ENCODE peak calls at places on chromosome 20, in eight cellular contexts. Q is mammary epithelial cell, D is H9, C is mesendoderm, M is neuronal stem cell, H is SK-N-SH, N is HCT116, J is IMR-90. I is an unnamed sample. For H3K4me1, the result is how much of the 10 kb centered on the place peaks cover.

GRCh38 chr20:47051936-47052566 is 157.4 kb downstream of the EYA2 start:
- DNase-seq in Q (no peak), D (no peak), C (no peak), M (no peak), H (no peak), N (no peak), J (no peak), I (no peak)

GRCh38 chr20:54456423-54456822 is 19.0 kb upstream of the DOK5 start:
- DNase-seq in Q (no peak), D (no peak), C (no peak), M (no peak), H (no peak), N (no peak), J (no peak), I (no peak)

GRCh38 chr20:25308671-25309394 is 60.9 kb downstream of the PYGB start:
- DNase-seq in Q (no peak), D (no peak), C (no peak), M (no peak), H (no peak), N (peak), J (peak), I (peak)

GRCh38 chr20:46979603-46980241 is 85.1 kb downstream of the EYA2 start:
- DNase-seq in Q (no peak), D (no peak), C (no peak), M (no peak), H (no peak), N (no peak), J (no peak), I (no peak)

GRCh38 chr20:48667481-48667880 is 160.3 kb downstream of the PREX1 start:
- DNase-seq in Q (no peak), D (no peak), C (no peak), M (no peak), H (no peak), N (no peak), J (no peak), I (no peak)

GRCh38 chr20:51815383-51816076 is 13.2 kb upstream of the SALL4 start:
- DNase-seq in Q (no peak), D (no peak), C (no peak), M (no peak), H (no peak), N (no peak), J (no peak), I (no peak)

GRCh38 chr20:32971703-32972161 is 32.5 kb downstream of the SUN5 start:
- DNase-seq in Q (no peak), D (peak), C (no peak), M (no peak), H (no peak), N (no peak), J (no peak), I (no peak)

GRCh38 chr20:46031014-46031569 is 2.1 kb downstream of the SLC12A5 start:
- DNase-seq in Q (no peak), D (no peak), C (no peak), M (no peak), H (peak), N (no peak), J (no peak), I (no peak)

GRCh38 chr20:32828029-32828666 is 8.4 kb downstream of the MAPRE1 start:
- DNase-seq in Q (no peak), D (no peak), C (no peak), M (no peak), H (no peak), N (no peak), J (peak), I (no peak)

GRCh38 chr20:46694484-46694883 is 5.2 kb upstream of the TP53RK start:
- DNase-seq in Q (no peak), D (no peak), C (peak), M (no peak), H (no peak), N (no peak), J (peak), I (peak)

GRCh38 chr20:12575352-12576095 is 433.2 kb upstream of the SPTLC3 start:
- DNase-seq in Q (peak), D (no peak), C (peak), M (no peak), H (no peak), N (no peak), J (no peak), I (no peak)

GRCh38 chr20:31569163-31570020 is 35.7 kb upstream of the ID1 start:
- DNase-seq in Q (peak), D (peak), C (peak), M (no peak), H (peak), N (no peak), J (peak), I (peak)

GRCh38 chr20:38926934-38927616 is 858 bp downstream of the FAM83D start:
- DNase-seq in Q (peak), D (no peak), C (peak), M (no peak), H (no peak), N (no peak), J (peak), I (peak)

GRCh38 chr20:39813190-39813829 is 851.2 kb downstream of the DHX35 start:
- DNase-seq in Q (no peak), D (no peak), C (no peak), M (no peak), H (no peak), N (no peak), J (no peak), I (no peak)

GRCh38 chr20:2817891-2818595 is 1.9 kb downstream of the TMEM239 start:
- DNase-seq in Q (no peak), D (no peak), C (no peak), M (no peak), H (peak), N (no peak), J (no peak), I (peak)

GRCh38 chr20:63536997-63537524 is at the start of gene PTK6:
- DNase-seq in Q (no peak), D (no peak), C (no peak), M (no peak), H (no peak), N (no peak), J (no peak), I (no peak)

GRCh38 chr20:51495921-51496545 is 46.5 kb downstream of the NFATC2 start:
- DNase-seq in Q (no peak), D (no peak), C (no peak), M (no peak), H (no peak), N (no peak), J (no peak), I (peak)

GRCh38 chr20:21808863-21809664 is 103.6 kb downstream of the PAX1 start:
- DNase-seq in Q (no peak), D (peak), C (peak), M (peak), H (peak), N (no peak), J (no peak), I (no peak)

GRCh38 chr20:63196756-63197470 is 19.0 kb downstream of the YTHDF1 start:
- DNase-seq in Q (no peak), D (no peak), C (no peak), M (no peak), H (no peak), N (no peak), J (no peak), I (no peak)

GRCh38 chr20:48722002-48722731 is 105.6 kb downstream of the PREX1 start:
- DNase-seq in Q (no peak), D (no peak), C (no peak), M (no peak), H (no peak), N (no peak), J (peak), I (peak)

GRCh38 chr20:64137598-64138031 is 26.6 kb upstream of the MYT1 start:
- DNase-seq in Q (no peak), D (no peak), C (no peak), M (no peak), H (peak), N (no peak), J (no peak), I (no peak)

GRCh38 chr20:2767768-2768631 is 32.4 kb downstream of the CPXM1 start:
- DNase-seq in Q (peak), D (no peak), C (no peak), M (no peak), H (peak), N (no peak), J (peak), I (peak)

GRCh38 chr20:6122873-6123649 is at the start of gene FERMT1:
- DNase-seq in Q (peak), D (peak), C (peak), M (peak), H (peak), N (peak), J (peak), I (peak)

GRCh38 chr20:50111120-50111828 is 1.7 kb downstream of the UBE2V1 start:
- DNase-seq in Q (peak), D (no peak), C (peak), M (no peak), H (no peak), N (no peak), J (peak), I (peak)

GRCh38 chr20:32965581-32966373 is 38.5 kb downstream of the SUN5 start:
- DNase-seq in Q (no peak), D (no peak), C (no peak), M (no peak), H (peak), N (no peak), J (no peak), I (no peak)

GRCh38 chr20:49435639-49436038 is 46.8 kb downstream of the KCNB1 start:
- DNase-seq in Q (no peak), D (peak), C (no peak), M (no peak), H (no peak), N (no peak), J (no peak), I (no peak)

GRCh38 chr20:6829510-6830116 is 62.1 kb downstream of the BMP2 start:
- DNase-seq in Q (peak), D (no peak), C (peak), M (no peak), H (no peak), N (no peak), J (peak), I (peak)

GRCh38 chr20:32563311-32564272 is 21.5 kb downstream of the NOL4L start:
- DNase-seq in Q (no peak), D (no peak), C (no peak), M (no peak), H (no peak), N (no peak), J (no peak), I (no peak)

DNA sequence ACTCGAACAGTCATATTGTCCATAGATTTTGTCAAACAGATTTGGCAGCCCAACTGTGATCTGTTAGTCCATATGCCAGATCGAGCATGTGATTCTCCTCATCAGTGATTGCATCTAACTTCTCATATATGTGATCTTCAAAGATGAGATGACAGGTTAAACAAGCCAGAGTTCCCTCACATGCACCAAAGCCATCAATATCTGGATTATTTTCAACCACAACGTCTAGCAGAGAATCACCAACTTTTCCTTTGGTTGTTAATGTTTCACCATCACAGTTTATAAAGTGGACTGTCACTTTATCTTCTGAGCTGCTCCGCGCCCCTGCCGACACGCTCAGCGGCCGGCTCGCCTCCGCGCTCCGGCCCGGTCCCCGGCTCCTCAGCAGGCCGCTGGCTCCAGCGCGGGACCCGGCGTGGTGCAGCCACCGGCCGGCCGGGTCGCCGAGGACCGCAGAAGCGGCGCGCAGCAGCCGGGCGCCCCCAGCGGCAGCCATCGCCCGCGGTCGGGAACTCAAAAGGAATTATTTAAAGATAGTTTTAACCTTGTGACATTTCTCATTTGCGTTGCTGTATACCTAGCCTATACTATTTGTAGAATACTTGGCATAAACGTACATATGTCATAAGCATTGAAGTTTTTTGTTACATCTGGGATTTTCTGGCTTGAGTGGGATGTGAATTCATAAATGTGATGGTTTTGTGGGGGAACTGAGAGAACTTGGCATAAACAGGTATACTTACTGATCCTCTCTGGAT is 40.1 kb upstream of the DYNLRB1 start:
- DNase-seq in Q (no peak), D (peak), C (no peak), M (no peak), H (peak), N (no peak), J (peak), I (peak)
- H3K9ac ChIP-seq in Q (peak), D (no peak), C (no peak), M (no peak), H (no peak), N (no peak), J (no peak), I (peak)

DNA sequence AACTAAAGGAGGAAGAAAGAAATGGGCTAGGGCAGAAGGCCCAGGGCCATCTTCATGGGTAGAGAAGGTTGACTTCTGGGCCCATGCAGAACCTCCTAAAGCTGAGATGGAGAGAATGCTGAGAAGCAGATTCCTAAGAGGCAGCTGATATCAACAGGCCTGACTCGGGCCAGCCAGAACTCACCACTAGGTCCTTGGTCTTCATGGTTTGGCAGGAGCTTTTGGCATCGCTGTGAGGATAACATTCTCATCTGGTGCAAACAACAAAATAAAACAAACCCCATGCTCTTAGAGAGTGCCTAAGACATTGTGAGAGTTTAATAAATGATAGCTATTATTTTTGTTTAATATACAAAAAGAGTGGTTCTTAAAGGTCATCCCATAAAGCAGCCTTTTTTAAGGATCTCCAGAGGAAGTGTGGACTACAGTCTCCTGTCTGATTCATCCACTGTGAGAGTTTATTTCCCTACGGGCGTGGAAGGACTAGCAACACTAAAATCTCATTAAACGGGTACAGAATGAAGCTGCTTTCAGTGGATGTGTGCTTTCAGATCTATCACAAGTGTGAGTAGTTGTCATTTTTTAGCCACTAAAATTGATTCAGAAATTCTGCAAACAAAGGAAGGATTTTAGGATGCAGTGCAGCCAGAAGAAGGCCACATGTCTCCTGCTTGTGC is 160.0 kb downstream of the PLCB4 start:
- DNase-seq in Q (no peak), D (no peak), C (no peak), M (no peak), H (no peak), N (no peak), J (no peak), I (no peak)
- H3K4me1 ChIP-seq in Q (under half), D (under half), C (under half), M (under half), H (under half), N (under half), J (under half), I (under half)

DNA sequence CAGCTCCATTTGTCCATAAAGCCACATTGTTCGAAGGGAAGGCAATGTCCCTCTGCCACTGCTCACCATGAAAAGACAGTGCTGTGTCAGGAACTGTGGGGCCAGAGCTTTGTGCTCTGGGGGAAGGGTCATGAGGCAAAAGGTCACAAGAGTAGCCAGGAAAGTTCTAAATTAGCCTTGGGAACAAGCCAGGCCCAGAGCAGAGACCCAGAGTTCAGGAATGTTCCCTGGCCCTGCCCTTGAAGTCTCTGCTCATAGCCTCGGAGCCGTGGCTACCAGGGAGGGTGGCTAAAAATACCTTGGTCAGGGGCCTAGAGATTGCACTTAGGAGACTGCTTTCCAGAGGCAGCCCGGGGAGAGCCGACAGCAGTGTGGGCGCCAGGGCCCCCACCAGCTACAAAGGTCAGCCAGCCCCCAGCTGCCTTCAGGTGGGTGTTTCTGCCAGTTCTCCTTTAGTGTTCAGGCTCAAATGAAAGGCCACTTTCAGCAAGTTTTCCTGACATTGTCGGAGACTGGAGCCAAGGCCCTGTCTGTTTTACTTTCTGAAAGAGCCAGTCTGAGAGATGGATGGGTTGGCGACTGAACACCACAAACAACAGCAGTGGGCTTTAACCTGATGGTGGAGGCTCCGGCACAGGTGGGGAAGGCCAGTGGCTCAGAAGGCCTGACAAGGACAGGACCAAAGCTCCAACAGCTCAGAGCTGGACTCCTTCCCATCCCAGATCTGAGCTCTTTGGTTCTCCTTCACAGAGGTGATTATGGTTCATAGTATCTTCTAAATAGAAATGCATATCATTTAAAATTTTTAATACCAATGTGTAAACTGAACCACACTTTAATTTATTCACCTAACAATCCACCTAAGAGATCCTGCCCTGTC is 76.2 kb downstream of the CDH26 start:
- DNase-seq in Q (no peak), D (no peak), C (no peak), M (peak), H (no peak), N (no peak), J (no peak), I (peak)
- H3K9ac ChIP-seq in Q (no peak), D (no peak), C (no peak), M (no peak), H (no peak), N (no peak), J (no peak), I (peak)

DNA sequence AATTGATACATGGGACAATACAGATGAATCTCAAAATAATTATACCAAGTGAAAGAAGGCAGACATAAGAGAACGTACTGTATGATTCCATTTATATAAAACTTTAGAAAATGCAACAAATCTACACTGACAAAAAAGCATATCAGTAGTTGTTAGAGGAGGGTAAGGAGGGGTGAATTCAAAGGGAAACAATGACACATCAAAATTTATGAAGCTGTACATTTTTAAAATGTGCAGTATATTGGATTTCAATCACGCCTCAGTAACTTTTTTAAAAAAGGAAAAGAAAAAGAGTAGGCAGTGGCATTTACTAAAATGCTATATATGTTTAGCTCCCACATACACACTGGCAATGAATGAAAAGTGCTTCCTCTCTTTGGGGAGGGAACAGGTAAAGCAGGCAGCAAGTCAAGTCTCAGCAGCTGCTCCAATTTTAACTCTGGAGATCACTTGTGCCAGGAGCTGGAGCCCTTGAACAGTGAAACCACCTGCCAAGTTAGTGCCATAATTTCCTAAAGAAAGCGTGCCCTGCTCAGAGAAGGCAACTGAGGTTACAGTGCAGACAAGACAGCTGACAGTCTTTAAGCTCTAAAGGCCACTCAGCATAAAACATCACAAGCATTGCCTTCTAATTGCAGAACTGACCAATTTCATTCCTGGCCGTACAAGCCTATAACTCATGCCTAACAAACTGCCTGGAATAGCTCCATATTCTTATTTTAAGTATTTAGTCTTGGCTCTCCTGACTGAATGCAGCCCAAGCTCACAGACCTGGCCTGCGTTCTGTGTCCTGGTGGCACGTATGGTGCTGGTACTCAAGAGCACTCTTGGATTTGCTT is 10.9 kb downstream of the FKBP1A start:
- DNase-seq in Q (no peak), D (no peak), C (no peak), M (no peak), H (no peak), N (no peak), J (peak), I (no peak)
- H3K4me1 ChIP-seq in Q (under half), D (under half), C (under half), M (under half), H (under half), N (under half), J (under half), I (under half)

GRCh38 chr20:4617484-4617883 is 104.2 kb upstream of the PRND start:
- DNase-seq in Q (no peak), D (no peak), C (no peak), M (no peak), H (no peak), N (no peak), J (no peak), I (no peak)

GRCh38 chr20:4610871-4611270 is 110.8 kb upstream of the PRND start:
- DNase-seq in Q (no peak), D (no peak), C (no peak), M (no peak), H (no peak), N (no peak), J (no peak), I (no peak)

GRCh38 chr20:4617019-4617418 is 104.7 kb upstream of the PRND start:
- DNase-seq in Q (no peak), D (no peak), C (no peak), M (no peak), H (no peak), N (no peak), J (no peak), I (no peak)

GRCh38 chr20:4613184-4613583 is 108.5 kb upstream of the PRND start:
- DNase-seq in Q (peak), D (no peak), C (no peak), M (no peak), H (no peak), N (no peak), J (no peak), I (peak)

GRCh38 chr20:4613718-4614620 is 107.7 kb upstream of the PRND start:
- DNase-seq in Q (peak), D (peak), C (peak), M (no peak), H (no peak), N (peak), J (no peak), I (peak)
- H3K9ac ChIP-seq in Q (peak), D (no peak), C (no peak), M (no peak), H (no peak), N (no peak), J (no peak), I (peak)

GRCh38 chr20:61804896-61805295 is 260.8 kb downstream of the TAF4 start:
- DNase-seq in Q (no peak), D (no peak), C (no peak), M (no peak), H (no peak), N (no peak), J (no peak), I (no peak)
- H3K4me1 ChIP-seq in Q (under half), D (under half), C (under half), M (under half), H (under half), N (under half), J (under half), I (under half)

I was measured in adipocyte.